ENCODE peak calls at places on chromosomes 12 and 14, in four cellular contexts. P, X, J and N are unnamed samples.

GRCh38 chr12:33486058-33486457 is 46.4 kb upstream of the SYT10 start:
- DNase-seq in P (no peak), X (no peak), J (no peak), N (no peak)

GRCh38 chr12:132248439-132249157 is 80.8 kb downstream of the GALNT9 start:
- DNase-seq in P (no peak), X (no peak), J (no peak), N (no peak)

GRCh38 chr14:59360923-59361794 is 104.0 kb downstream of the GPR135 start:
- DNase-seq in P (no peak), X (no peak), J (peak; percentile 63), N (no peak)

GRCh38 chr12:52009081-52009751 is 2.5 kb downstream of the TAMALIN start:
- DNase-seq in P (no peak), X (no peak), J (no peak), N (no peak)

GRCh38 chr12:2893007-2893406 is 2.3 kb downstream of the TULP3 start:
- DNase-seq in P (no peak), X (no peak), J (peak; percentile 38), N (no peak)

GRCh38 chr12:121538699-121539061 is 42.1 kb downstream of the KDM2B start:
- DNase-seq in P (no peak), X (no peak), J (no peak), N (no peak)

GRCh38 chr14:100560471-100560870 is 26.7 kb downstream of the BEGAIN start:
- DNase-seq in P (no peak), X (no peak), J (no peak), N (no peak)

GRCh38 chr12:103901518-103902173 is 28.6 kb upstream of the HSP90B1 start:
- DNase-seq in P (no peak), X (no peak), J (no peak), N (no peak)

GRCh38 chr14:64715628-64716412 is 11.6 kb downstream of the PLEKHG3 start:
- DNase-seq in P (no peak), X (no peak), J (no peak), N (no peak)

GRCh38 chr12:114774181-114774580 is 90.2 kb upstream of the TBX3 start:
- DNase-seq in P (no peak), X (no peak), J (no peak), N (no peak)

GRCh38 chr12:78963439-78964222 is 99.1 kb downstream of the SYT1 start:
- DNase-seq in P (no peak), X (peak; percentile 15), J (no peak), N (no peak)

GRCh38 chr14:66539034-66539433 is 31.1 kb downstream of the GPHN start:
- DNase-seq in P (no peak), X (no peak), J (no peak), N (no peak)

GRCh38 chr14:58738189-58738836 is 100.6 kb downstream of the DACT1 start:
- DNase-seq in P (no peak), X (no peak), J (no peak), N (no peak)

GRCh38 chr14:66365388-66365787 is 120.8 kb upstream of the CCDC196 start:
- DNase-seq in P (no peak), X (no peak), J (no peak), N (no peak)

GRCh38 chr12:11846504-11846903 is 197.0 kb downstream of the ETV6 start:
- DNase-seq in P (no peak), X (no peak), J (no peak), N (no peak)

GRCh38 chr14:77823378-77823777 is 23.5 kb downstream of the ADCK1 start:
- DNase-seq in P (no peak), X (no peak), J (no peak), N (no peak)

GRCh38 chr14:64722842-64723447 is 18.7 kb downstream of the PLEKHG3 start:
- DNase-seq in P (no peak), X (no peak), J (no peak), N (no peak)

GRCh38 chr12:49293056-49293956 is 1.6 kb upstream of the PRPH start:
- DNase-seq in P (no peak), X (no peak), J (no peak), N (no peak)

GRCh38 chr14:50766338-50766886 is 64.5 kb downstream of the NIN start:
- DNase-seq in P (no peak), X (no peak), J (no peak), N (no peak)

GRCh38 chr12:41959271-41959670 is 185.4 kb downstream of the GXYLT1 start:
- DNase-seq in P (no peak), X (no peak), J (no peak), N (no peak)

GRCh38 chr14:55373784-55374725 is 37.6 kb downstream of the ATG14 start:
- DNase-seq in P (no peak), X (peak; percentile 36), J (no peak), N (no peak)